ENCODE peak calls at places on chromosomes 13 and 19, in six cellular contexts. L is HFF-Myc, P is nephron progenitor cell, M is cardiac fibroblast, Z is IMR-90, J is Peyer's patch. I is an unnamed sample.

GRCh38 chr19:35248310-35249145 is at the start of gene LSR:
- DNase-seq in L (no peak), P (peak), M (no peak), Z (no peak), J (peak), I (no peak)

GRCh38 chr13:98476538-98476966 is 100.4 kb downstream of the STK24 start:
- DNase-seq in L (peak), P (no peak), M (peak), Z (peak), J (no peak), I (peak)

GRCh38 chr19:50167314-50167721 is 4.2 kb upstream of the IZUMO2 start:
- DNase-seq in L (no peak), P (peak), M (no peak), Z (no peak), J (peak), I (no peak)

GRCh38 chr13:97432232-97432916 is 1.6 kb upstream of the RAP2A start:
- DNase-seq in L (no peak), P (no peak), M (no peak), Z (no peak), J (no peak), I (no peak)

GRCh38 chr13:99351772-99352171 is 44.6 kb upstream of the GPR183 start:
- DNase-seq in L (no peak), P (no peak), M (no peak), Z (no peak), J (no peak), I (no peak)

GRCh38 chr19:48713041-48713863 is 6.3 kb downstream of the MAMSTR start:
- DNase-seq in L (no peak), P (peak), M (no peak), Z (peak), J (no peak), I (no peak)

GRCh38 chr13:79417741-79418140 is 11.7 kb upstream of the RBM26 start:
- DNase-seq in L (no peak), P (no peak), M (no peak), Z (no peak), J (no peak), I (no peak)

GRCh38 chr13:112899618-112900600 is 69.1 kb upstream of the MCF2L start:
- DNase-seq in L (no peak), P (no peak), M (no peak), Z (no peak), J (peak), I (no peak)

GRCh38 chr19:35935911-35936737 is at the start of gene LRFN3:
- DNase-seq in L (no peak), P (peak), M (peak), Z (peak), J (peak), I (peak)

GRCh38 chr13:104648291-104648690 is 1582.1 kb upstream of the SLC10A2 start:
- DNase-seq in L (no peak), P (peak), M (no peak), Z (no peak), J (no peak), I (no peak)

GRCh38 chr19:4059931-4060620 is 6.6 kb downstream of the ZBTB7A start:
- DNase-seq in L (no peak), P (no peak), M (peak), Z (no peak), J (peak), I (peak)

GRCh38 chr19:13189600-13189999 is 39.4 kb downstream of the IER2 start:
- DNase-seq in L (no peak), P (no peak), M (no peak), Z (no peak), J (no peak), I (no peak)

GRCh38 chr13:52348983-52349780 is 56.8 kb downstream of the THSD1 start:
- DNase-seq in L (peak), P (no peak), M (peak), Z (peak), J (no peak), I (peak)

GRCh38 chr19:30256510-30256850 is 115.7 kb upstream of the ZNF536 start:
- DNase-seq in L (no peak), P (no peak), M (no peak), Z (no peak), J (no peak), I (no peak)

GRCh38 chr13:45280751-45281634 is 60.0 kb downstream of the TPT1 start:
- DNase-seq in L (no peak), P (peak), M (peak), Z (peak), J (peak), I (peak)

GRCh38 chr19:6744381-6745288 is 5.2 kb downstream of the TRIP10 start:
- DNase-seq in L (no peak), P (no peak), M (peak), Z (peak), J (peak), I (peak)

GRCh38 chr13:102405499-102406079 is 3.7 kb upstream of the FGF14 start:
- DNase-seq in L (no peak), P (peak), M (no peak), Z (peak), J (no peak), I (peak)

GRCh38 chr13:80164451-80164850 is 176.5 kb downstream of the SPRY2 start:
- DNase-seq in L (no peak), P (no peak), M (no peak), Z (no peak), J (no peak), I (no peak)

GRCh38 chr19:24141612-24142011 is 54.6 kb downstream of the ZNF254 start:
- DNase-seq in L (no peak), P (no peak), M (no peak), Z (no peak), J (no peak), I (no peak)

GRCh38 chr19:10871711-10872550 is 578 bp downstream of the CARM1 start:
- DNase-seq in L (no peak), P (peak), M (peak), Z (no peak), J (peak), I (no peak)

GRCh38 chr19:55678121-55678671 is 3.2 kb downstream of the EPN1 start:
- DNase-seq in L (no peak), P (no peak), M (no peak), Z (no peak), J (no peak), I (no peak)

GRCh38 chr13:33224686-33225085 is 60.9 kb downstream of the STARD13 start:
- DNase-seq in L (no peak), P (no peak), M (peak), Z (peak), J (no peak), I (peak)

GRCh38 chr19:3606690-3607289 is at the start of gene TBXA2R:
- DNase-seq in L (no peak), P (peak), M (peak), Z (peak), J (peak), I (peak)

GRCh38 chr13:20873348-20873747 is 29.2 kb downstream of the XPO4 start:
- DNase-seq in L (peak), P (no peak), M (peak), Z (peak), J (no peak), I (peak)

GRCh38 chr13:98664047-98664446 is 87.1 kb upstream of the STK24 start:
- DNase-seq in L (no peak), P (no peak), M (no peak), Z (peak), J (no peak), I (peak)

GRCh38 chr13:99375806-99376080 is 68.5 kb upstream of the GPR183 start:
- DNase-seq in L (no peak), P (no peak), M (no peak), Z (no peak), J (no peak), I (no peak)

GRCh38 chr19:40200352-40201099 is 9.3 kb downstream of the MAP3K10 start:
- DNase-seq in L (no peak), P (no peak), M (no peak), Z (no peak), J (no peak), I (no peak)

GRCh38 chr19:16351133-16351809 is 26.6 kb downstream of the KLF2 start:
- DNase-seq in L (peak), P (no peak), M (peak), Z (peak), J (no peak), I (peak)

GRCh38 chr19:49196527-49197240 is 39.1 kb downstream of the TRPM4 start:
- DNase-seq in L (no peak), P (no peak), M (no peak), Z (no peak), J (no peak), I (no peak)

GRCh38 chr13:81639984-81640582 is 1299.2 kb upstream of the SPRY2 start:
- DNase-seq in L (no peak), P (peak), M (no peak), Z (no peak), J (no peak), I (no peak)

GRCh38 chr19:47190167-47190727 is 40.8 kb downstream of the BBC3 start:
- DNase-seq in L (no peak), P (peak), M (peak), Z (peak), J (peak), I (peak)

GRCh38 chr13:25088562-25089221 is 7.2 kb upstream of the PABPC3 start:
- DNase-seq in L (no peak), P (no peak), M (no peak), Z (no peak), J (no peak), I (no peak)

GRCh38 chr19:33622809-33623511 is 1.2 kb downstream of the CHST8 start:
- DNase-seq in L (no peak), P (peak), M (no peak), Z (no peak), J (no peak), I (no peak)

GRCh38 chr19:55193481-55193880 is 13.4 kb upstream of the SYT5 start:
- DNase-seq in L (no peak), P (no peak), M (no peak), Z (no peak), J (no peak), I (no peak)

GRCh38 chr13:103188688-103189326 is 122.6 kb upstream of the SLC10A2 start:
- DNase-seq in L (no peak), P (no peak), M (peak), Z (no peak), J (no peak), I (peak)

GRCh38 chr19:19062454-19063182 is 1.2 kb upstream of the SLC25A42 start:
- DNase-seq in L (peak), P (peak), M (no peak), Z (peak), J (no peak), I (peak)
- TF ChIP-seq CTCF in L (no peak), P (no peak), M (no peak), Z (no peak), J (no peak), I (no peak)

GRCh38 chr13:113947321-113948033 is 26.4 kb downstream of the C13orf46 start:
- DNase-seq in L (no peak), P (no peak), M (peak), Z (peak), J (peak), I (peak)
- TF ChIP-seq CTCF in L (peak), P (no peak), M (peak), Z (peak), J (no peak), I (peak)

DNA sequence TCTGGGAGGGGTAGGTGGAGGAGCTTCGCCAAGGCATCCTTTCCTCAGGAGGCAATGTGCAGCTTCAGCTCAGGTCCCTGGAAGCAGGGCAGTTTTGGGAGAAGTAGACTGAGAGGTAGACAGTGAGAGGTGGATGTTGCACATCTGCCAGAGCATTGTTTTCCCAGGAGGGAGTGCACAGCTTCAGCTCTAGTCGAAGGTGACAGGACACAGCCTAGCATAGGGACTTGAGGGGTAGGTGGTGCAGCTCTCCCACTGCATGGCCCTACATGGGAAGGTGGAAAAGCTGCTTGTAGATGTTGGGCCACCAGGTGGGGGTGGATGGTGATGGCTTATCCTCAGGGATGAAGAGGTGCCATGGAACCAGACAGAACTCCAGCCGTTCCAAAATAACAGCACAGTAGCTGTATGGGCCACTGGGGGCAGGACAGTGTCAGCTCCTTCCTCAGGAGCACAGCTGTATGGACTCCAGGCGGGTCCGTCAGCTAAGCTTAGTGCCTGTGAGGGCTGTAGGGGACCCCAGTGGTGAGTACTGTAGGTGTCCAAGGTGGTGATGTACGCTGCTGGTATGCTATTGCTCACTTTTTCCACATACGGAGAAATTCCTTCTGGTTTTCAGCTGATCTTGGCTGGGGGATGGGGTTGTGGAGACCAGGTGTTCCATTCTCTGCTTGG is 17.4 kb upstream of the ZNF543 start:
- DNase-seq in L (no peak), P (no peak), M (no peak), Z (no peak), J (no peak), I (no peak)
- TF ChIP-seq CTCF in L (no peak), P (no peak), M (peak), Z (no peak), J (no peak), I (no peak)

DNA sequence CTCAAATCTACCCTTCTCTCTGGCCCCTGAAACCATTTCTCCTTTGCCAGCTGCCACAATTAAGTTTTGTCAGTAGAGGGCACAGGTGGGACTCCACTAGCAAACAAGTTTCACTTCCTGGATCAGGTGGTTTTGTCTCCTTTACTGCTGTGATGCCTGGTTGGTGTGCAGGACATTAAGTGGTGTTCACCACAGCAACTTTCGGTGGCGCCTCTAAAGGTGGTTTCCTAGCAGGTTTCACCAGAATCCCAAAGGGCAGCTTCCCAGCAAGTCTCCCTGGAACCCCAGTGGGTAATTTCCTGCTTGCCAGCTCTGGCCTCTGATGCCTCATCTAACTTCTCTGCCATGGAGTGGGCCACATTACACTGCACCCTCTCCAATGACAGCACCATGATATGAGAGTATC is 16.6 kb downstream of the MED4 start:
- DNase-seq in L (no peak), P (no peak), M (peak), Z (no peak), J (no peak), I (no peak)
- TF ChIP-seq CTCF in L (peak), P (no peak), M (peak), Z (no peak), J (no peak), I (peak)

GRCh38 chr13:59415498-59415897 is 748.2 kb downstream of the DIAPH3 start:
- DNase-seq in L (no peak), P (no peak), M (no peak), Z (no peak), J (no peak), I (no peak)

GRCh38 chr13:59408738-59409137 is 755.0 kb downstream of the DIAPH3 start:
- DNase-seq in L (no peak), P (no peak), M (no peak), Z (no peak), J (no peak), I (no peak)

GRCh38 chr13:59413121-59413520 is 750.6 kb downstream of the DIAPH3 start:
- DNase-seq in L (no peak), P (no peak), M (no peak), Z (no peak), J (no peak), I (no peak)

GRCh38 chr13:59409211-59409610 is 754.5 kb downstream of the DIAPH3 start:
- DNase-seq in L (no peak), P (no peak), M (peak), Z (peak), J (no peak), I (no peak)

DNA sequence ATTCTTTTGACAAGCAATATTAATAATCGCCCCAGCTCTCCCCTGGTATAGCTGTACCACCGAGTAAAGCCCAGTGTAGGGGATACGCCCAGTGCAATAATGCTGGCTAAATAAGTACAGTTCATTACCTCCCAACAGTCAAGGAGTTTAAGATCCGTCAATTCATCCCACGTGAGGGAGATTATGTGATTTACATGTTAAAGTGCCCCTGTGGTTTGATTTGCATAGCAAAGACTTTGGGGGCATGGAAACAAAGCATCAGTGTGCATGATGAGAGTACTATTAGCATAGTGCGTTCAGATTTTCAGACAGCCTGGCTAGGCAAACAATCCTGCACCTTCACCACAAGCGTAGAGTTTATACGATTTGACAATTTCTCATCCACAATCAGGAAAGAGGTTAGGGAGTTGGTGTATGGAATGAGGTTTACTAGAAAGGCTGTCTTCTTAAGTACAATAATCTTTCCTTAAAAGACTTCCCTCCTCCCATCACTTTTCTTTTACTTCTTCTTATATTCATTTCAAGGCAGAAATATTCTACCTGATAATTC is 754.0 kb downstream of the DIAPH3 start:
- DNase-seq in L (no peak), P (no peak), M (no peak), Z (no peak), J (no peak), I (no peak)
- TF ChIP-seq CTCF in L (no peak), P (no peak), M (no peak), Z (no peak), J (no peak), I (no peak)

DNA sequence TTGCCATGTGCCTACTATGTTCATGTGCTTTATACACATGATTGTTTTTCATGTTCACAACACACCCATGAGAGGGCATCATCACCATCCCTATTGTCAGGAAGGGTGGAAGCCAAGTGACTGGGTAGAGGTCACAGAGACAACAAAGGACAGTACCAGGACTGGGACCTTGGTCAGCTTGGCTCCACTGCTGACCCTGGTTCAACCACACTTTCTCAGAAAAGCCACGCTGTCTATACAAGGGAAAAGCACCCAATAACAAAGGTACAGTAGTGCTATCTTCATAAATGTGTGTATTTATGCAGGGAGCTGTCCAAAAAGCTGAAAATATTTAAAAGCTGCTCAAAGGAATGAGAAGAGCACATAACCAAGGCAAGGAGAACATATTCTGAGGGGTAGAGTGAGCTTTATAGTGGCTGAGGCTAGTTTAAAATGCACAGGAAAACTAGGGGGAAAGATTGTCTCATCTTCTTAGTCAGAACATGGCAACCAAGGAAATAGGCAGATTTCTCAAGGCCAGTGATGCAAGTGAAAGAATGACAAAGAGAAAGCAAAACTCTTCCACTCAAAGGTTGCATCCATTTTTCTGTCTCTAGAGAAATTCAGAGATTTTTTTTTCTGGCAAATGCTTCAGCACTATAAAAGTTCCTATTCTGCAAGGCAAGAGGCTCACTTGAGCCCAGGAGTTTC is 415.0 kb downstream of the FOXO1 start:
- DNase-seq in L (no peak), P (no peak), M (peak), Z (no peak), J (no peak), I (peak)
- TF ChIP-seq CTCF in L (no peak), P (no peak), M (no peak), Z (no peak), J (no peak), I (no peak)

GRCh38 chr13:108919036-108919907 is 289.9 kb downstream of the MYO16 start:
- DNase-seq in L (no peak), P (no peak), M (no peak), Z (peak), J (no peak), I (no peak)

GRCh38 chr13:108915634-108916497 is 286.5 kb downstream of the MYO16 start:
- DNase-seq in L (peak), P (peak), M (peak), Z (peak), J (peak), I (peak)

GRCh38 chr13:108911807-108912206 is 282.4 kb downstream of the MYO16 start:
- DNase-seq in L (no peak), P (no peak), M (no peak), Z (no peak), J (no peak), I (no peak)

GRCh38 chr13:108917581-108917980 is 288.2 kb downstream of the MYO16 start:
- DNase-seq in L (peak), P (no peak), M (peak), Z (peak), J (no peak), I (peak)

GRCh38 chr13:108915095-108915633 is 285.8 kb downstream of the MYO16 start:
- DNase-seq in L (peak), P (no peak), M (peak), Z (peak), J (no peak), I (peak)
- TF ChIP-seq CTCF in L (peak), P (peak), M (peak), Z (peak), J (no peak), I (peak)

DNA sequence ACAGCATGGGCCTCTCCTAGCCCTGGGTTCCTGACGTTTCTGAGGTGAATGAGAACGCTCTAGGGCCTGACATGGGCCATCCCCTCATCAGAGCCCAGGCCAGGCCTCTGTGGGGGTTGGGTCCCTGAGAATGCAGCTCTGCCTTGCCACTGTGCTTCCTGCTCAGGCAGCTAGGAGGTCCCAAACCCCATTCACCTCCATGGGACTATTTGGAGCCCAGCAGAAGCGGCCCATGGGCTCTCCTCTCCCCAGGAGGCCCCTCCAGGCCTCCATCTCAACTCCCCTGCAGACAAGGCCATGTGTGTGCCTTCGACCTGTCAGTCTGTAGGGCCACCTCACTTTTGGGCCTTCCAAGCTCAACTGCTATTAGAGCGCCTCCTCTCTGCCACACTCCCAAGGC is 36.9 kb downstream of the ELL start:
- DNase-seq in L (no peak), P (no peak), M (no peak), Z (no peak), J (no peak), I (no peak)
- TF ChIP-seq CTCF in L (no peak), P (no peak), M (no peak), Z (no peak), J (no peak), I (no peak)